ENCODE peak calls at places on chromosomes 2 and 18, in ten cellular contexts. One of them, this sample, is unnamed.

GRCh38 chr18:58375051-58375450 is 253.8 kb downstream of the ALPK2 start:
- DNase-seq in spleen: no peak
- DNase-seq in K562: no peak
- DNase-seq in IMR-90: no peak
- DNase-seq in sigmoid colon: no peak
- DNase-seq in adrenal gland: no peak
- DNase-seq in right lobe of liver: no peak
- DNase-seq in body of pancreas: no peak
- DNase-seq in A549: no peak
- DNase-seq in heart left ventricle: no peak
- DNase-seq in this sample: no peak

GRCh38 chr2:46337208-46337994 is 40.2 kb downstream of the EPAS1 start:
- DNase-seq in adrenal gland: peak
- DNase-seq in sigmoid colon: no peak
- DNase-seq in spleen: no peak
- DNase-seq in IMR-90: no peak
- DNase-seq in right lobe of liver: no peak
- DNase-seq in A549: no peak
- DNase-seq in K562: no peak
- DNase-seq in body of pancreas: peak
- DNase-seq in heart left ventricle: no peak
- DNase-seq in this sample: no peak

GRCh38 chr2:217611056-217611455 is 391.7 kb downstream of the TNS1 start:
- DNase-seq in K562: no peak
- DNase-seq in spleen: no peak
- DNase-seq in IMR-90: no peak
- DNase-seq in body of pancreas: no peak
- DNase-seq in A549: no peak
- DNase-seq in heart left ventricle: no peak
- DNase-seq in adrenal gland: no peak
- DNase-seq in right lobe of liver: no peak
- DNase-seq in sigmoid colon: no peak
- DNase-seq in this sample: no peak

GRCh38 chr18:12278153-12278764 is 24.1 kb downstream of the CIDEA start:
- DNase-seq in right lobe of liver: no peak
- DNase-seq in body of pancreas: no peak
- DNase-seq in A549: no peak
- DNase-seq in spleen: no peak
- DNase-seq in IMR-90: peak
- DNase-seq in heart left ventricle: no peak
- DNase-seq in K562: no peak
- DNase-seq in sigmoid colon: no peak
- DNase-seq in adrenal gland: no peak
- DNase-seq in this sample: no peak

GRCh38 chr2:201157694-201158093 is 25.2 kb upstream of the CASP10 start:
- DNase-seq in adrenal gland: no peak
- DNase-seq in IMR-90: no peak
- DNase-seq in K562: no peak
- DNase-seq in A549: no peak
- DNase-seq in body of pancreas: no peak
- DNase-seq in sigmoid colon: no peak
- DNase-seq in heart left ventricle: no peak
- DNase-seq in spleen: no peak
- DNase-seq in right lobe of liver: no peak
- DNase-seq in this sample: no peak

GRCh38 chr2:224145751-224146355 is 106.8 kb upstream of the SERPINE2 start:
- DNase-seq in IMR-90: peak
- DNase-seq in sigmoid colon: no peak
- DNase-seq in heart left ventricle: peak
- DNase-seq in body of pancreas: no peak
- DNase-seq in adrenal gland: no peak
- DNase-seq in A549: peak
- DNase-seq in spleen: no peak
- DNase-seq in K562: no peak
- DNase-seq in right lobe of liver: no peak
- DNase-seq in this sample: no peak

GRCh38 chr2:127061377-127062273 is 45.3 kb downstream of the BIN1 start:
- DNase-seq in sigmoid colon: no peak
- DNase-seq in adrenal gland: no peak
- DNase-seq in right lobe of liver: no peak
- DNase-seq in heart left ventricle: no peak
- DNase-seq in IMR-90: peak
- DNase-seq in A549: no peak
- DNase-seq in body of pancreas: no peak
- DNase-seq in spleen: no peak
- DNase-seq in K562: no peak
- DNase-seq in this sample: no peak

GRCh38 chr18:66749030-66749429 is 145.1 kb upstream of the CDH19 start:
- DNase-seq in adrenal gland: no peak
- DNase-seq in spleen: no peak
- DNase-seq in right lobe of liver: no peak
- DNase-seq in sigmoid colon: no peak
- DNase-seq in heart left ventricle: no peak
- DNase-seq in IMR-90: no peak
- DNase-seq in body of pancreas: no peak
- DNase-seq in K562: no peak
- DNase-seq in A549: no peak
- DNase-seq in this sample: peak

DNA sequence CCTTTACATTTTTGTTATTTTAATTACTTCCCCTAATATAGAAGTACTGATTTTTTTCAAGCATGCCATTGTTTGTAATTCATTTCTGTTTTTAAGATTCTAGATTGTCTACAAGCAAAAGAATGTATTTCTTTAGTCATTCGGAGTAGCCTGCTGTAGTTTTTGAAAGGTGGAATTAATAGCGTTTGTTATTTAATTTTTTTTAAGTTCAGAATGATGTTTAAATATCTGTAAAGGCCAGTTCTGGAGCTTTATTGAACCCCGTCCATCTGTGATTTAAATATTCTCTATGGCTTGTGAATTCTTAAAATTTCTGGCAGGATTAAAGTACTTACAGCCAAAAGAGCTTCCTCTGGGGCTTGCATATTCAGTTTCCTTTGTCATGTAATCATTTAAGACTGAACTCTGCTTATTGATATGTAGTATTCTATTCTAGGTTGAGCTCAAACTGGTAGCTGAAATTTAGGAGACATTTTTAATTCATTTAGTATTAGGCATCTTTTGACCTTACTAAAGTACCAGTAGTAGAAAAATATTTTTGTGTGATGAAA is 5.2 kb downstream of the TGIF1 start:
- DNase-seq in sigmoid colon: no peak
- DNase-seq in K562: no peak
- DNase-seq in A549: no peak
- DNase-seq in right lobe of liver: no peak
- DNase-seq in spleen: no peak
- DNase-seq in body of pancreas: no peak
- DNase-seq in heart left ventricle: no peak
- DNase-seq in adrenal gland: no peak
- DNase-seq in IMR-90: no peak
- DNase-seq in this sample: no peak
- H3K4me3 ChIP-seq in sigmoid colon: no peak
- H3K4me3 ChIP-seq in K562: peak
- H3K4me3 ChIP-seq in A549: peak
- H3K4me3 ChIP-seq in right lobe of liver: no peak
- H3K4me3 ChIP-seq in spleen: no peak
- H3K4me3 ChIP-seq in body of pancreas: no peak
- H3K4me3 ChIP-seq in heart left ventricle: no peak
- H3K4me3 ChIP-seq in adrenal gland: no peak
- H3K4me3 ChIP-seq in IMR-90: no peak
- H3K4me3 ChIP-seq in this sample: no peak

DNA sequence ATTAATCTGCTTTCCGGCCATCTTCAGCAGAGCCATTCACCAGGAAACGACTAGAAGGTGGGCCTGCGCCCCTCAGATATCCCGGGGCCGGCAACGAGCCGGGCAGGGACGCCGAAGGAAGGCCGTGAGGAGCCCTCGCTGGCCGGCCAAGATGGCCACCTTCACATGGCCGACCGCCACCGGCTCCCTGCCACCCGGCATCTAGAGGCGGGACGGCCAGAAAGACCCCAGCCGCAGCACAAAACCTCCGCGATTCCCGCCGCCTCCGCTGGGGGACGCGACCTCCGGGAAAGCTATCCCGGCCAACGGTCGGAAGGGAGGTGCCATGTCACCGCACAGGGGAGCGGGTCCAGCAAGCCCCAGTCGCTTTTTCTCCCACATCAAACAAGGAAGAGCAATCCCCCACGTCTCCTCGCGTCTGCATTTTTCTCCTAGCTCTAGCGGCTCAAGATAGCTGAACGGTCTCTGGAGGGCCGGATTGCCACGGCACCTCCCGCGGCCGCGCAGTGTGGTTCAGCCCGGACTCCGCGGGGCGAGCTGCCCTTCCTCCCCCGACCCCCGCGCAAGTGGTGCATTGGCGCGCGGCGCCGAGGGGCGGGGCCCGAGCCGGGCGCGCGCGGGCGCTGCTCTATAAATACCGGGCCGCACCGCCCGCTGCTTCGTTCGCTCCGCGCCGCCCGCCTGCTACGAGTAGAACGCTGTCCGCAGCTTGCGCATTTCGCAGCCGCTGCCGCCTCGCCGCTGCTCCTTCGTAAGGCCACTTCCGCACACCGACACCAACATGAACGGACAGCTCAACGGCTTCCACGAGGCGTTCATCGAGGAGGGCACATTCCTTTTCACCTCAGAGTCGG is at the start of gene MAT2A:
- DNase-seq in right lobe of liver: peak
- DNase-seq in K562: peak
- DNase-seq in body of pancreas: peak
- DNase-seq in sigmoid colon: peak
- DNase-seq in spleen: peak
- DNase-seq in IMR-90: peak
- DNase-seq in heart left ventricle: peak
- DNase-seq in adrenal gland: peak
- DNase-seq in A549: peak
- DNase-seq in this sample: peak
- TF ChIP-seq CTCF in right lobe of liver: peak
- TF ChIP-seq CTCF in K562: peak
- TF ChIP-seq CTCF in body of pancreas: peak
- TF ChIP-seq CTCF in sigmoid colon: peak
- TF ChIP-seq CTCF in spleen: peak
- TF ChIP-seq CTCF in IMR-90: peak
- TF ChIP-seq CTCF in heart left ventricle: peak
- TF ChIP-seq CTCF in adrenal gland: peak
- TF ChIP-seq CTCF in A549: peak
- TF ChIP-seq CTCF in this sample: peak

DNA sequence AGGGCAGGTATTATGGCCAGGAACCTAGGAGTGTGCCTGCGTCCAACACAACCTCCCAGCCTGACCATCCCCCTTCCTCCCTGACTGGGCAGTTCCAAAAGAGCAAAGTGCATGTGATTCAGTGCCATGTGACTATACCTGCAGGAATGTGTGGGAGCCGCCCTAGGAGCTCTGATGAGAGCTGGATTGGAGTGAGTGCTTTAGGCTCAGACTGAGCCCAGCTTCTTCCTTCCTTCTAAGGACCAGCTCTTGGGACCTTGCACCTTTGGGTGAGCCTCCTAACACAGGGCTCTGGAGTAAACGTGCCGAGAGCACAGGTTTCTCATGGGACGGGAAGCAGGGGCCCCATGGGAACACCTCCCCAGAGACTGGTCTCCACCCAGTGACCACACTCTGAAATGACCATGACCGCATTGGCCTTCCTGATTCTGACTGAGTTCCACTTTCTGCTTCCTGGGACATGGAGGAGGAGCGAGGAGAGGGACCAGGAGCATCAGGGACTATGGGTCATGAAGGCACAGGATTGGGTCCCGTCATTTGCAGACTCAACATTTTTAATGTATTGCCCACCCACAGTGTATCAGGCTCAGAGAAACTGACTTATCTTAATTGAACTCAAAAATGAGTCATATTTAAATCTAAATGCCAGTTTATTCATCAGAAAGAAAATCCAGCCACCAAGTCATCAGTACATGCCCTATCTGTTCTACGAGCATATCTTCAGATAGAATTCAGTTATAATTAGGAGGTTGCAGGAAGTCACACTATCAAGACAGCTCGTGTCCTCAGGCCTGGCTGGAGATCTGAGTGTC is 87.8 kb upstream of the BCL2L11 start:
- DNase-seq in right lobe of liver: peak
- DNase-seq in heart left ventricle: no peak
- DNase-seq in adrenal gland: no peak
- DNase-seq in K562: no peak
- DNase-seq in A549: peak
- DNase-seq in sigmoid colon: no peak
- DNase-seq in spleen: no peak
- DNase-seq in IMR-90: peak
- DNase-seq in body of pancreas: no peak
- DNase-seq in this sample: no peak
- TF ChIP-seq POLR2A in right lobe of liver: no peak
- TF ChIP-seq POLR2A in heart left ventricle: no peak
- TF ChIP-seq POLR2A in adrenal gland: no peak
- TF ChIP-seq POLR2A in K562: no peak
- TF ChIP-seq POLR2A in A549: no peak
- TF ChIP-seq POLR2A in sigmoid colon: no peak
- TF ChIP-seq POLR2A in spleen: no peak
- TF ChIP-seq POLR2A in IMR-90: no peak
- TF ChIP-seq POLR2A in body of pancreas: no peak
- TF ChIP-seq POLR2A in this sample: no peak

DNA sequence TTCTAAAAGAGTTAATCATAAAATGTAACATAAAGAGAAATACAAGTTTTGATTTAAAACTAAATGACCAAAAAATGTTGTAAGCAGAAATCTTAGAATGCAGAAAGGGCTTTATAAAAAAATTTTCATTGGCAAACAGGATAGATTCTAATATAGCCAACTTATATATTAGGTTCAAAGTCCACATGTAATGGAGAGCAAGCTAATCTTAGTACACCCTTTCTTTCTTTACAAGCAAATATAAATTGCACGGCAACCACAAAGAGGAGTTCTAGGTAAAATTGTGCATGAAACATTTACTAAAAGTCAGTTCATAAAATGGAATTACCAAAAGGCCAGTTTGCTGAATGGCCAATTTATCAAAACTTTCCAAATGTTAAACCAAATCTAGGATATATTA is 130.6 kb downstream of the NOL4 start:
- DNase-seq in IMR-90: no peak
- DNase-seq in adrenal gland: no peak
- DNase-seq in right lobe of liver: no peak
- DNase-seq in A549: no peak
- DNase-seq in K562: no peak
- DNase-seq in spleen: no peak
- DNase-seq in body of pancreas: no peak
- DNase-seq in heart left ventricle: no peak
- DNase-seq in sigmoid colon: no peak
- DNase-seq in this sample: no peak
- H3K4me3 ChIP-seq in IMR-90: no peak
- H3K4me3 ChIP-seq in adrenal gland: no peak
- H3K4me3 ChIP-seq in right lobe of liver: no peak
- H3K4me3 ChIP-seq in A549: no peak
- H3K4me3 ChIP-seq in K562: no peak
- H3K4me3 ChIP-seq in spleen: no peak
- H3K4me3 ChIP-seq in body of pancreas: no peak
- H3K4me3 ChIP-seq in heart left ventricle: no peak
- H3K4me3 ChIP-seq in sigmoid colon: no peak
- H3K4me3 ChIP-seq in this sample: no peak

This sample was measured in testis.